ENCODE peak calls at places on chromosomes 13 and 19, in ten cellular contexts. One of them, this sample, is unnamed.

GRCh38 chr13:72565893-72566292 is 161.5 kb downstream of the MZT1 start:
- DNase-seq in NCI-H2171: peak
- DNase-seq in ACHN: peak
- DNase-seq in GM10248: peak
- DNase-seq in stimulated activated CD4-positive, alpha-beta T cell treated with anti-CD3 and anti-CD28 coated beads, Interleukin-15, amount 100 ng/mL, for 24 hours: no peak
- DNase-seq in effector memory CD8-positive, alpha-beta T cell: no peak
- DNase-seq in dorsolateral prefrontal cortex: no peak
- DNase-seq in AG10803: peak
- DNase-seq in sciatic nerve: no peak
- DNase-seq in neural crest cell: no peak
- DNase-seq in this sample: peak

GRCh38 chr13:86946734-86947133 is 724.4 kb upstream of the SLITRK5 start:
- DNase-seq in NCI-H2171: no peak
- DNase-seq in ACHN: no peak
- DNase-seq in GM10248: no peak
- DNase-seq in stimulated activated CD4-positive, alpha-beta T cell treated with anti-CD3 and anti-CD28 coated beads, Interleukin-15, amount 100 ng/mL, for 24 hours: no peak
- DNase-seq in effector memory CD8-positive, alpha-beta T cell: no peak
- DNase-seq in dorsolateral prefrontal cortex: no peak
- DNase-seq in AG10803: no peak
- DNase-seq in sciatic nerve: no peak
- DNase-seq in neural crest cell: no peak
- DNase-seq in this sample: no peak

GRCh38 chr19:14416743-14417214 is 2.4 kb downstream of the DDX39A start:
- DNase-seq in NCI-H2171: no peak
- DNase-seq in ACHN: no peak
- DNase-seq in GM10248: no peak
- DNase-seq in stimulated activated CD4-positive, alpha-beta T cell treated with anti-CD3 and anti-CD28 coated beads, Interleukin-15, amount 100 ng/mL, for 24 hours: no peak
- DNase-seq in effector memory CD8-positive, alpha-beta T cell: no peak
- DNase-seq in dorsolateral prefrontal cortex: no peak
- DNase-seq in AG10803: peak
- DNase-seq in sciatic nerve: no peak
- DNase-seq in neural crest cell: no peak
- DNase-seq in this sample: no peak

GRCh38 chr19:45768644-45769053 is 403 bp downstream of the SIX5 start:
- DNase-seq in NCI-H2171: no peak
- DNase-seq in ACHN: peak
- DNase-seq in GM10248: no peak
- DNase-seq in stimulated activated CD4-positive, alpha-beta T cell treated with anti-CD3 and anti-CD28 coated beads, Interleukin-15, amount 100 ng/mL, for 24 hours: no peak
- DNase-seq in effector memory CD8-positive, alpha-beta T cell: peak
- DNase-seq in dorsolateral prefrontal cortex: no peak
- DNase-seq in AG10803: peak
- DNase-seq in sciatic nerve: no peak
- DNase-seq in neural crest cell: peak
- DNase-seq in this sample: no peak

GRCh38 chr19:3514930-3515329 is 8.8 kb downstream of the FZR1 start:
- DNase-seq in NCI-H2171: no peak
- DNase-seq in ACHN: no peak
- DNase-seq in GM10248: no peak
- DNase-seq in stimulated activated CD4-positive, alpha-beta T cell treated with anti-CD3 and anti-CD28 coated beads, Interleukin-15, amount 100 ng/mL, for 24 hours: no peak
- DNase-seq in effector memory CD8-positive, alpha-beta T cell: no peak
- DNase-seq in dorsolateral prefrontal cortex: no peak
- DNase-seq in AG10803: no peak
- DNase-seq in sciatic nerve: no peak
- DNase-seq in neural crest cell: no peak
- DNase-seq in this sample: no peak

GRCh38 chr19:35271546-35271945 is 2.8 kb downstream of the USF2 start:
- DNase-seq in NCI-H2171: no peak
- DNase-seq in ACHN: no peak
- DNase-seq in GM10248: no peak
- DNase-seq in stimulated activated CD4-positive, alpha-beta T cell treated with anti-CD3 and anti-CD28 coated beads, Interleukin-15, amount 100 ng/mL, for 24 hours: no peak
- DNase-seq in effector memory CD8-positive, alpha-beta T cell: no peak
- DNase-seq in dorsolateral prefrontal cortex: no peak
- DNase-seq in AG10803: no peak
- DNase-seq in sciatic nerve: no peak
- DNase-seq in neural crest cell: no peak
- DNase-seq in this sample: no peak

GRCh38 chr13:39362652-39363390 is 240.2 kb downstream of the LHFPL6 start:
- DNase-seq in NCI-H2171: no peak
- DNase-seq in ACHN: no peak
- DNase-seq in GM10248: no peak
- DNase-seq in stimulated activated CD4-positive, alpha-beta T cell treated with anti-CD3 and anti-CD28 coated beads, Interleukin-15, amount 100 ng/mL, for 24 hours: no peak
- DNase-seq in effector memory CD8-positive, alpha-beta T cell: no peak
- DNase-seq in dorsolateral prefrontal cortex: no peak
- DNase-seq in AG10803: peak
- DNase-seq in sciatic nerve: no peak
- DNase-seq in neural crest cell: no peak
- DNase-seq in this sample: no peak

GRCh38 chr19:55353803-55354697 is 469 bp downstream of the COX6B2 start:
- DNase-seq in NCI-H2171: peak
- DNase-seq in ACHN: peak
- DNase-seq in GM10248: peak
- DNase-seq in stimulated activated CD4-positive, alpha-beta T cell treated with anti-CD3 and anti-CD28 coated beads, Interleukin-15, amount 100 ng/mL, for 24 hours: peak
- DNase-seq in effector memory CD8-positive, alpha-beta T cell: peak
- DNase-seq in dorsolateral prefrontal cortex: no peak
- DNase-seq in AG10803: no peak
- DNase-seq in sciatic nerve: peak
- DNase-seq in neural crest cell: no peak
- DNase-seq in this sample: no peak

GRCh38 chr19:46766569-46767317 is 20.5 kb upstream of the STRN4 start:
- DNase-seq in NCI-H2171: no peak
- DNase-seq in ACHN: no peak
- DNase-seq in GM10248: peak
- DNase-seq in stimulated activated CD4-positive, alpha-beta T cell treated with anti-CD3 and anti-CD28 coated beads, Interleukin-15, amount 100 ng/mL, for 24 hours: peak
- DNase-seq in effector memory CD8-positive, alpha-beta T cell: peak
- DNase-seq in dorsolateral prefrontal cortex: no peak
- DNase-seq in AG10803: no peak
- DNase-seq in sciatic nerve: no peak
- DNase-seq in neural crest cell: peak
- DNase-seq in this sample: no peak

GRCh38 chr19:14383556-14383897 is 2.3 kb downstream of the ADGRE5 start:
- DNase-seq in NCI-H2171: no peak
- DNase-seq in ACHN: no peak
- DNase-seq in GM10248: peak
- DNase-seq in stimulated activated CD4-positive, alpha-beta T cell treated with anti-CD3 and anti-CD28 coated beads, Interleukin-15, amount 100 ng/mL, for 24 hours: no peak
- DNase-seq in effector memory CD8-positive, alpha-beta T cell: no peak
- DNase-seq in dorsolateral prefrontal cortex: no peak
- DNase-seq in AG10803: peak
- DNase-seq in sciatic nerve: no peak
- DNase-seq in neural crest cell: no peak
- DNase-seq in this sample: no peak

GRCh38 chr19:37114001-37114400 is 35.8 kb downstream of the ZNF420 start:
- DNase-seq in NCI-H2171: no peak
- DNase-seq in ACHN: no peak
- DNase-seq in GM10248: no peak
- DNase-seq in stimulated activated CD4-positive, alpha-beta T cell treated with anti-CD3 and anti-CD28 coated beads, Interleukin-15, amount 100 ng/mL, for 24 hours: no peak
- DNase-seq in effector memory CD8-positive, alpha-beta T cell: no peak
- DNase-seq in dorsolateral prefrontal cortex: no peak
- DNase-seq in AG10803: no peak
- DNase-seq in sciatic nerve: no peak
- DNase-seq in neural crest cell: no peak
- DNase-seq in this sample: no peak

GRCh38 chr13:113882266-113882627 is 18.4 kb upstream of the GAS6 start:
- DNase-seq in NCI-H2171: no peak
- DNase-seq in ACHN: no peak
- DNase-seq in GM10248: no peak
- DNase-seq in stimulated activated CD4-positive, alpha-beta T cell treated with anti-CD3 and anti-CD28 coated beads, Interleukin-15, amount 100 ng/mL, for 24 hours: no peak
- DNase-seq in effector memory CD8-positive, alpha-beta T cell: no peak
- DNase-seq in dorsolateral prefrontal cortex: no peak
- DNase-seq in AG10803: no peak
- DNase-seq in sciatic nerve: no peak
- DNase-seq in neural crest cell: no peak
- DNase-seq in this sample: no peak

GRCh38 chr13:113077566-113077952 is 28.0 kb upstream of the F7 start:
- DNase-seq in NCI-H2171: no peak
- DNase-seq in ACHN: no peak
- DNase-seq in GM10248: no peak
- DNase-seq in stimulated activated CD4-positive, alpha-beta T cell treated with anti-CD3 and anti-CD28 coated beads, Interleukin-15, amount 100 ng/mL, for 24 hours: no peak
- DNase-seq in effector memory CD8-positive, alpha-beta T cell: no peak
- DNase-seq in dorsolateral prefrontal cortex: peak
- DNase-seq in AG10803: no peak
- DNase-seq in sciatic nerve: no peak
- DNase-seq in neural crest cell: no peak
- DNase-seq in this sample: no peak

GRCh38 chr19:3655402-3656072 is 28.9 kb upstream of the CACTIN start:
- DNase-seq in NCI-H2171: peak
- DNase-seq in ACHN: peak
- DNase-seq in GM10248: no peak
- DNase-seq in stimulated activated CD4-positive, alpha-beta T cell treated with anti-CD3 and anti-CD28 coated beads, Interleukin-15, amount 100 ng/mL, for 24 hours: no peak
- DNase-seq in effector memory CD8-positive, alpha-beta T cell: no peak
- DNase-seq in dorsolateral prefrontal cortex: peak
- DNase-seq in AG10803: peak
- DNase-seq in sciatic nerve: no peak
- DNase-seq in neural crest cell: no peak
- DNase-seq in this sample: no peak

GRCh38 chr13:20721454-20722357 is 18.2 kb downstream of the IL17D start:
- DNase-seq in NCI-H2171: peak
- DNase-seq in ACHN: peak
- DNase-seq in GM10248: no peak
- DNase-seq in stimulated activated CD4-positive, alpha-beta T cell treated with anti-CD3 and anti-CD28 coated beads, Interleukin-15, amount 100 ng/mL, for 24 hours: peak
- DNase-seq in effector memory CD8-positive, alpha-beta T cell: no peak
- DNase-seq in dorsolateral prefrontal cortex: no peak
- DNase-seq in AG10803: peak
- DNase-seq in sciatic nerve: no peak
- DNase-seq in neural crest cell: no peak
- DNase-seq in this sample: no peak

This sample was measured in NCI-H460.